ENCODE peak calls at places on chromosome 17, in eight cellular contexts. B is mesendoderm, E is left lung, Z is fibroblast of pulmonary artery, L is AG10803, S is AG09309, N is tibial nerve, Q is transverse colon. G is an unnamed sample.

GRCh38 chr17:17789410-17789809 is 47.4 kb downstream of the SREBF1 start:
- DNase-seq in B (no peak), E (no peak), Z (no peak), L (no peak), S (no peak), N (no peak), Q (no peak), G (no peak)

GRCh38 chr17:34711646-34712045 is 132.3 kb downstream of the TMEM132E start:
- DNase-seq in B (no peak), E (no peak), Z (no peak), L (no peak), S (no peak), N (no peak), Q (no peak), G (no peak)

GRCh38 chr17:19486351-19487008 is 47.2 kb upstream of the SLC47A1 start:
- DNase-seq in B (no peak), E (no peak), Z (no peak), L (no peak), S (no peak), N (no peak), Q (no peak), G (no peak)

GRCh38 chr17:77670125-77670524 is 288.4 kb upstream of the TNRC6C start:
- DNase-seq in B (no peak), E (no peak), Z (peak), L (no peak), S (no peak), N (no peak), Q (no peak), G (no peak)

GRCh38 chr17:80316927-80317705 is 56.5 kb downstream of the RNF213 start:
- DNase-seq in B (no peak), E (no peak), Z (no peak), L (no peak), S (no peak), N (no peak), Q (no peak), G (no peak)

GRCh38 chr17:1188812-1189211 is 9.0 kb upstream of the ABR start:
- DNase-seq in B (no peak), E (peak), Z (peak), L (peak), S (peak), N (peak), Q (peak), G (no peak)

GRCh38 chr17:65346166-65346565 is 209.0 kb downstream of the RGS9 start:
- DNase-seq in B (no peak), E (no peak), Z (no peak), L (no peak), S (no peak), N (no peak), Q (no peak), G (no peak)

GRCh38 chr17:77433385-77434135 is 292.8 kb downstream of the SEC14L1 start:
- DNase-seq in B (no peak), E (no peak), Z (peak), L (peak), S (no peak), N (no peak), Q (no peak), G (no peak)

GRCh38 chr17:80441133-80441578 is 26.2 kb downstream of the ENDOV start:
- DNase-seq in B (peak), E (no peak), Z (peak), L (peak), S (no peak), N (no peak), Q (no peak), G (peak)

GRCh38 chr17:39935896-39936295 is 8.4 kb downstream of the LRRC3C start:
- DNase-seq in B (no peak), E (peak), Z (no peak), L (no peak), S (no peak), N (no peak), Q (no peak), G (no peak)

GRCh38 chr17:7204335-7204734 is 15.3 kb downstream of the DLG4 start:
- DNase-seq in B (no peak), E (no peak), Z (no peak), L (no peak), S (no peak), N (no peak), Q (no peak), G (no peak)

GRCh38 chr17:71338396-71338795 is 782.4 kb upstream of the SOX9 start:
- DNase-seq in B (no peak), E (no peak), Z (peak), L (peak), S (peak), N (no peak), Q (no peak), G (no peak)

GRCh38 chr17:44854201-44854600 is 6.5 kb downstream of the HIGD1B start:
- DNase-seq in B (no peak), E (no peak), Z (no peak), L (no peak), S (no peak), N (no peak), Q (no peak), G (no peak)

GRCh38 chr17:75313941-75314550 is 24.8 kb upstream of the SLC25A19 start:
- DNase-seq in B (no peak), E (no peak), Z (no peak), L (peak), S (no peak), N (no peak), Q (peak), G (no peak)

GRCh38 chr17:31509095-31509804 is 117.8 kb downstream of the RAB11FIP4 start:
- DNase-seq in B (no peak), E (no peak), Z (no peak), L (no peak), S (no peak), N (no peak), Q (no peak), G (no peak)

GRCh38 chr17:14622622-14623101 is 321.8 kb downstream of the HS3ST3B1 start:
- DNase-seq in B (no peak), E (no peak), Z (no peak), L (peak), S (peak), N (no peak), Q (no peak), G (no peak)

GRCh38 chr17:6061290-6061689 is 8.9 kb upstream of the WSCD1 start:
- DNase-seq in B (no peak), E (no peak), Z (peak), L (peak), S (no peak), N (no peak), Q (no peak), G (no peak)

GRCh38 chr17:78184311-78184710 is 2.5 kb downstream of the TK1 start:
- DNase-seq in B (no peak), E (no peak), Z (no peak), L (no peak), S (no peak), N (no peak), Q (no peak), G (no peak)

GRCh38 chr17:74740641-74741387 is 3.8 kb downstream of the RAB37 start:
- DNase-seq in B (no peak), E (no peak), Z (no peak), L (no peak), S (no peak), N (no peak), Q (no peak), G (no peak)

GRCh38 chr17:38761612-38762011 is 9.1 kb downstream of the PSMB3 start:
- DNase-seq in B (peak), E (no peak), Z (peak), L (peak), S (no peak), N (no peak), Q (no peak), G (no peak)

GRCh38 chr17:44878627-44879221 is 20.5 kb downstream of the EFTUD2 start:
- DNase-seq in B (peak), E (no peak), Z (peak), L (peak), S (no peak), N (peak), Q (no peak), G (no peak)

GRCh38 chr17:19876524-19877161 is 8.9 kb upstream of the ULK2 start:
- DNase-seq in B (no peak), E (peak), Z (no peak), L (no peak), S (no peak), N (peak), Q (peak), G (peak)

GRCh38 chr17:65533056-65533745 is 28.2 kb downstream of the AXIN2 start:
- DNase-seq in B (no peak), E (no peak), Z (no peak), L (no peak), S (no peak), N (no peak), Q (no peak), G (no peak)

GRCh38 chr17:40906613-40907012 is 21.6 kb upstream of the KRT20 start:
- DNase-seq in B (no peak), E (no peak), Z (no peak), L (no peak), S (no peak), N (no peak), Q (no peak), G (no peak)

GRCh38 chr17:28576758-28577465 is at the start of gene ALDOC:
- DNase-seq in B (peak), E (peak), Z (peak), L (peak), S (peak), N (peak), Q (peak), G (peak)

GRCh38 chr17:17305282-17305801 is 2.2 kb downstream of the NT5M start:
- DNase-seq in B (no peak), E (no peak), Z (no peak), L (no peak), S (no peak), N (no peak), Q (peak), G (peak)

DNA sequence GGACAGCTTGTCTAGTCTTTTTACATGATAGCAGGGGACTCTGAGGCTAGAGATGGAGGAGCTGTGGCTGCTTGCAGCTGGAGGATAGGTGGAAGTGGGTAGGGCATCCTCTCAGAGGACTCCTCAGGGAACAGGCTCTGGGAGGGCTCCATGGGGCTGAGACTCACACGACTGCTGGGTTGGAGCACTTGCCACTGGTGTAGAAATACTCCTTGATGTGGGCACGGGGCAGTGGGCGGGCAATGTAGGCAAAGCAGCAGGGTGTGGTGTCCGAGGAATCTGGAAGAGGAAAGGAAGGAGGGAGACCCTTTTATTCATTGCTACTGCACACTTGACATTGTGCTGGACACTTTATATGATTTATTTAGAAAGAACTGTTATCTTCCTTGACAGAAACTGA is 1.8 kb downstream of the CCL5 start:
- DNase-seq in B (no peak), E (no peak), Z (no peak), L (no peak), S (no peak), N (no peak), Q (no peak), G (no peak)
- H3K4me3 ChIP-seq in B (no peak), E (no peak), Z (no peak), L (no peak), S (no peak), N (no peak), Q (no peak), G (no peak)

DNA sequence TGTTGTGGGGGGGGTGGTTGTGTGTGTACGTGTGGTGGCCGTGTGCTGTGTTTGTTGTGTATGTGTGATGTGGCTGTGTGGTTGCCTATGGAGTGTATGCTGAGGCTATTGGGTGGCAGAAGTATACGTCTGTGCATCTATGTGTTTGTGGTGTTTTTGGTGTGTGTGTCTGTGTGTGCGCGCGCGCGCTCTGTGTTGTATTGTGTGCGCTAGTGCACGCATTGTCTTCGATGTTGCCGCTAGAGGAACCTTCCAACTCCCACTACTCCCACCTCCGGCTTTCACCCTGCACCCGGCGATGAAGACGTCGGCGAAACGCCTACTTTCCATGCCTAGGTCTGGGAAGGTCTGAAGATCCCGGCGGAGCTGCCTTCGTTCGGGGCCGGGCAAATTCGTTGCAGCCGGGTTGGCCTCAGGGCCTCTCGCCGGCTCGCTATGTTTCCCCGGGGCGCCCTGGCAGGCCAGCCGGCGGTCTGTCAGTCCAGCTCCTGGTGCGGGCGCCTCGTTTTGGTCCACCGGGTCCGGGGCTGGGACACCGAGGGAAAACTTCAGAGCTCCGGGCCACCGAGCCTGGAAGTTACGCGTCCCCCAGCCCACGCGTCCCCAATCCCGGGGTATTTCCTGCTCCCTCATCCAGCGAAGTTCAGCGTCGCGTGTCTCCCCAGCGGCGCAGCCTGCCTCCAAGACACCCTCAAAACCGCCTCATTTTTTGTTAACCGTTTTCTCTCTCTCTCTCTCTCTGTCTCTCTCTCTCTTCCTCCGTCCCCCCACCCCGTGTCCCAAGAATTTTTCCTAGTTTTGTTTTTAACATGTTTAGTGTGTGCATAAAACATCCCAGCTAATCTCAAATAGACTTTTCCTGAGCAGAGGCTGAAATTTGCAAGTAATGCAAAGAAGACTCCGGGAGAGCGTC is 5.1 kb upstream of the DLX4 start:
- DNase-seq in B (peak), E (peak), Z (peak), L (no peak), S (no peak), N (no peak), Q (no peak), G (no peak)
- H3K4me3 ChIP-seq in B (no peak), E (no peak), Z (no peak), L (no peak), S (no peak), N (no peak), Q (no peak), G (no peak)

GRCh38 chr17:67992541-67993152 is 3.6 kb downstream of the C17orf58 start:
- DNase-seq in B (no peak), E (no peak), Z (peak), L (no peak), S (no peak), N (no peak), Q (no peak), G (no peak)

GRCh38 chr17:67995568-67996191 is 589 bp downstream of the C17orf58 start:
- DNase-seq in B (peak), E (no peak), Z (no peak), L (no peak), S (no peak), N (peak), Q (peak), G (peak)

GRCh38 chr17:67994827-67995567 is 1.3 kb downstream of the C17orf58 start:
- DNase-seq in B (no peak), E (no peak), Z (peak), L (peak), S (no peak), N (no peak), Q (no peak), G (no peak)

GRCh38 chr17:67993998-67994361 is 2.3 kb downstream of the C17orf58 start:
- DNase-seq in B (peak), E (no peak), Z (peak), L (no peak), S (no peak), N (no peak), Q (no peak), G (no peak)

DNA sequence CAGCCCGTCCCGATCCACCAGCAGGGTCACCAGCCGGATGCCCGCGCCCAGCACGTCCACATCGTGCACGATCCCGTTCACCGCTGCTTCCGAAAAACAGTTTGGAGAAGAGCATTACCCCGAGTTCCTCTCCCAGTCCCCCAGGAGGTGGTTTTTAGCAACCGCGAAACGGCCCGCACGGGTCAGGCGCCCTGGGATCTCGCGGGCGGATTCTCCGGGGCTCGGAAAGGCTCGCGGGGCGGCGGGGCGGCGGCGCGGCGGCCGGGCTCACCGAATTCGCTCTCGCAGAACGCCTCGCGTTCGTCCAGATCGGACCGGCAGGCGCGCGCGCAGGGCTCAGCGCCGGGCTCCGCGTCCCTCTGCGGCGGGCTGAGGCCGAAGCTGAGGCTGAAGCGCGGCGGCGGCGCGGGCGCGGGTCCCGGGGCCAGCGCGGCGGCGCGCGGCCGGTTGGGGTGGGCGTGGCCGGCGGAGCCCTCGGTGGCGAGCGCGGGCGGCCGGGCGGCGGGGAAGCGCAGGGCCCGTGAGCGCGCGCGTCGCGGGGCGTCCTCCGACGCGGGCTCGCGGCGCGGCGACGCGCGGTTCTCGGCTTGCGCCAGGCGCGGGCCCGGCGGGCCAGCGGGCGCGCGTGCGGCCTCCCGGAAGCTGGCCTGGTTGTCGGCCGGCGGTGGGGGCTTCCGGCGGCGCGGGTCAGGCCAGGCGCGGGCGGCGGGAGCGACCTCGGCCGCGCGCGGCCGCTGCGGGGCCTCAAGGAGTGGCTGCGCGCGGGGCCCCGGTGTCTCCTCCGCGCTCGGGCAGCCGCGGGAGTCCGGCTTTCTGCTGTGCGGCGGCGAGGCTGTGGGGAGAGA is 2.9 kb downstream of the C17orf58 start:
- DNase-seq in B (peak), E (peak), Z (peak), L (peak), S (no peak), N (peak), Q (peak), G (peak)
- H3K4me3 ChIP-seq in B (peak), E (peak), Z (peak), L (peak), S (peak), N (peak), Q (peak), G (peak)

DNA sequence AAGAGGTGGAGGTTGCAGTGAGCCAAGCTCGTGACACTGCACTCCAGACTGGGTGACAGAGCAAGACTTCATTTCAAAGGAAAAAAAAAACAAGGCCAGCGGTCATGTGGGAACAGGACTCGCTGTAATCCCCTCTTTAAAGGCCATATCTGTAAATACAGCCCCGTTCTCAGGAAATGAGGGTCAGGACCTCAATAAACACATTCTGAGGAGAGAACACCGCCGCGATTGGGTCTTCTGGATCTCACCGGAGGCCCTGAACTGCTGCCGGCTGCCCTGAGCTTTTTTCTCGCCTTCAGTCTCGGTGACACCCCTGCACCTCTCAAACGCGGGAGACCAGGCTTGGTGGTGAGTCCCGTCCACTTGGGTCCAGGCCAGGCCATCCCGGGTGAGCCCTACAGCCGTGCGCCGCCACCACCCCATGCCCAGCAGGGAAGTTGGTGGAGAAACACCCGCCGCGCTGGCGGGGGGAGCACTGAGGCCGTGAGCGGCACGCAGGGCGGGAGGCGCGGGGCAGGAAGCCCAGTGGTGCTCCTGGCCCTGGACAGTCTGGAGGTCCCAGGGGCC is 28.4 kb downstream of the SLC25A10 start:
- DNase-seq in B (no peak), E (peak), Z (no peak), L (no peak), S (no peak), N (no peak), Q (no peak), G (no peak)
- H3K4me3 ChIP-seq in B (no peak), E (no peak), Z (no peak), L (no peak), S (no peak), N (no peak), Q (no peak), G (no peak)

GRCh38 chr17:4942760-4943508 is 2.9 kb downstream of the RNF167 start:
- DNase-seq in B (no peak), E (peak), Z (no peak), L (no peak), S (no peak), N (no peak), Q (no peak), G (no peak)

GRCh38 chr17:4944163-4944553 is 4.1 kb downstream of the RNF167 start:
- DNase-seq in B (peak), E (peak), Z (no peak), L (no peak), S (no peak), N (no peak), Q (peak), G (peak)

GRCh38 chr17:4945944-4946280 is 2.4 kb downstream of the PFN1 start:
- DNase-seq in B (no peak), E (no peak), Z (no peak), L (no peak), S (no peak), N (no peak), Q (no peak), G (no peak)

GRCh38 chr17:4945176-4945943 is 3.0 kb downstream of the PFN1 start:
- DNase-seq in B (peak), E (peak), Z (peak), L (peak), S (peak), N (peak), Q (peak), G (peak)

GRCh38 chr17:4944554-4945175 is 3.7 kb downstream of the PFN1 start:
- DNase-seq in B (no peak), E (peak), Z (no peak), L (no peak), S (no peak), N (no peak), Q (no peak), G (no peak)
- H3K4me3 ChIP-seq in B (no peak), E (peak), Z (peak), L (peak), S (peak), N (no peak), Q (no peak), G (peak)

GRCh38 chr17:8792646-8793045 is 6.5 kb downstream of the MFSD6L start:
- DNase-seq in B (no peak), E (no peak), Z (no peak), L (no peak), S (no peak), N (no peak), Q (no peak), G (no peak)
- H3K4me3 ChIP-seq in B (no peak), E (no peak), Z (no peak), L (no peak), S (no peak), N (no peak), Q (no peak), G (no peak)

G was measured in CD8-positive, alpha-beta T cell.